ENCODE peak calls at places on chromosome 4, in four cellular contexts. G, D, L and A are unnamed samples.

GRCh38 chr4:141390527-141391046 is 169.9 kb downstream of the ZNF330 start:
- DNase-seq in D (no peak), G (no peak), L (no peak), A (no peak)

GRCh38 chr4:158018831-158019230 is 154.0 kb downstream of the GASK1B start:
- DNase-seq in G (no peak), D (no peak), L (no peak), A (no peak)

GRCh38 chr4:67779631-67780030 is 25.4 kb upstream of the GNRHR start:
- DNase-seq in D (no peak), L (no peak), G (no peak), A (no peak)

GRCh38 chr4:5370286-5370685 is 319.0 kb downstream of the STK32B start:
- DNase-seq in L (no peak), D (no peak), G (no peak), A (no peak)

GRCh38 chr4:108636246-108636645 is 14.2 kb upstream of the OSTC start:
- DNase-seq in L (no peak), G (no peak), D (no peak), A (no peak)

GRCh38 chr4:88360256-88360655 is 18.4 kb upstream of the HERC6 start:
- DNase-seq in D (no peak), G (no peak), L (no peak), A (no peak)

GRCh38 chr4:133150643-133151300 is 1.7 kb downstream of the PCDH10 start:
- DNase-seq in L (peak; percentile 35), G (peak; percentile 12), D (no peak), A (peak; percentile 9)

GRCh38 chr4:33780952-33781655 is 2463.2 kb downstream of the ARAP2 start:
- DNase-seq in G (no peak), D (no peak), L (no peak), A (no peak)

GRCh38 chr4:20422398-20422797 is 170.7 kb downstream of the SLIT2 start:
- DNase-seq in G (peak; percentile 20), L (peak; percentile 71), D (peak; percentile 67), A (peak; percentile 12)